ENCODE peak calls at places on chromosomes 16 and 17, in nine cellular contexts. X is lower leg skin, W is GM10248, D is HFFc6, H is body of pancreas, Y is astrocyte of the spinal cord, G is tibial artery, C is osteoblast, J is cardiac muscle cell. B is an unnamed sample.
A peak's percentile ranks its signal among the peaks of the same experiment; 100 is the strongest.

GRCh38 chr16:57834936-57835335 is 32.6 kb upstream of the KIFC3 start:
- DNase-seq in X (no peak), W (no peak), D (no peak), H (no peak), Y (peak; percentile 65), G (no peak), C (no peak), J (peak; percentile 29), B (no peak)

GRCh38 chr17:18315498-18316360 is 636 bp downstream of the SMCR8 start:
- DNase-seq in X (no peak), W (no peak), D (no peak), H (no peak), Y (no peak), G (no peak), C (peak; percentile 38), J (no peak), B (no peak)

GRCh38 chr17:41962768-41963434 is 3.7 kb upstream of the CNP start:
- DNase-seq in X (peak; percentile 93), W (peak; percentile 85), D (peak; percentile 48), H (peak; percentile 84), Y (peak; percentile 59), G (peak; percentile 80), C (peak; percentile 96), J (peak; percentile 72), B (peak; percentile 66)

GRCh38 chr16:66476328-66477027 is 49.4 kb downstream of the BEAN1 start:
- DNase-seq in X (peak; percentile 72), W (peak; percentile 55), D (no peak), H (no peak), Y (no peak), G (no peak), C (peak; percentile 83), J (peak; percentile 23), B (no peak)

GRCh38 chr17:9115446-9116265 is 94.3 kb downstream of the NTN1 start:
- DNase-seq in X (peak; percentile 92), W (no peak), D (peak; percentile 11), H (peak; percentile 17), Y (peak; percentile 65), G (peak; percentile 92), C (peak; percentile 91), J (peak; percentile 59), B (peak; percentile 23)

GRCh38 chr16:49890876-49891275 is 35.0 kb upstream of the ZNF423 start:
- DNase-seq in X (no peak), W (no peak), D (no peak), H (peak; percentile 53), Y (no peak), G (no peak), C (peak; percentile 80), J (peak; percentile 22), B (no peak)

GRCh38 chr16:14307059-14307531 is 236.0 kb downstream of the MRTFB start:
- DNase-seq in X (no peak), W (no peak), D (no peak), H (no peak), Y (no peak), G (no peak), C (peak; percentile 51), J (no peak), B (no peak)

GRCh38 chr17:68288375-68288774 is 2.6 kb downstream of the SLC16A6 start:
- DNase-seq in X (peak; percentile 53), W (peak; percentile 67), D (no peak), H (no peak), Y (no peak), G (no peak), C (peak; percentile 83), J (peak; percentile 47), B (peak; percentile 18)

GRCh38 chr17:83106913-83107655 is 27.7 kb downstream of the METRNL start:
- DNase-seq in X (no peak), W (no peak), D (no peak), H (no peak), Y (no peak), G (no peak), C (no peak), J (peak; percentile 32), B (no peak)

GRCh38 chr16:28925386-28926228 is 569 bp upstream of the RABEP2 start:
- DNase-seq in X (peak; percentile 95), W (peak; percentile 74), D (peak; percentile 70), H (peak; percentile 67), Y (peak; percentile 77), G (peak; percentile 85), C (no peak), J (peak; percentile 83), B (no peak)

GRCh38 chr17:4156750-4157381 is 13.9 kb downstream of the CYB5D2 start:
- DNase-seq in X (no peak), W (no peak), D (no peak), H (no peak), Y (no peak), G (no peak), C (peak; percentile 67), J (no peak), B (no peak)

GRCh38 chr17:4043862-4044261 is 79.6 kb upstream of the ATP2A3 start:
- DNase-seq in X (no peak), W (no peak), D (no peak), H (no peak), Y (no peak), G (no peak), C (no peak), J (no peak), B (no peak)

GRCh38 chr16:89598199-89598598 is 15.2 kb upstream of the DPEP1 start:
- DNase-seq in X (no peak), W (no peak), D (peak; percentile 50), H (no peak), Y (no peak), G (no peak), C (peak; percentile 97), J (peak; percentile 36), B (no peak)

GRCh38 chr17:68298601-68299000 is 7.3 kb downstream of the ARSG start:
- DNase-seq in X (no peak), W (no peak), D (no peak), H (no peak), Y (no peak), G (no peak), C (no peak), J (no peak), B (no peak)

GRCh38 chr17:77018504-77018903 is 122.3 kb upstream of the SEC14L1 start:
- DNase-seq in X (no peak), W (no peak), D (no peak), H (no peak), Y (no peak), G (no peak), C (no peak), J (no peak), B (no peak)

GRCh38 chr17:43042025-43042424 is 17.0 kb downstream of the RND2 start:
- DNase-seq in X (no peak), W (no peak), D (no peak), H (no peak), Y (no peak), G (no peak), C (peak; percentile 38), J (no peak), B (no peak)

GRCh38 chr17:3959295-3959899 is 4.8 kb downstream of the ATP2A3 start:
- DNase-seq in X (no peak), W (no peak), D (peak; percentile 47), H (peak; percentile 42), Y (peak; percentile 64), G (no peak), C (peak; percentile 98), J (peak; percentile 14), B (no peak)

GRCh38 chr17:29625037-29625750 is 2.5 kb upstream of the CORO6 start:
- DNase-seq in X (no peak), W (no peak), D (no peak), H (no peak), Y (peak; percentile 39), G (no peak), C (peak; percentile 89), J (peak; percentile 60), B (no peak)
- TF ChIP-seq CTCF in X (no peak), W (no peak), D (no peak), H (no peak), Y (no peak), G (no peak), C (no peak), J (no peak), B (no peak)

GRCh38 chr16:85551319-85551978 is 61.7 kb upstream of the GSE1 start:
- DNase-seq in X (no peak), W (no peak), D (no peak), H (no peak), Y (no peak), G (no peak), C (peak; percentile 88), J (no peak), B (no peak)

GRCh38 chr16:85549766-85550421 is 63.2 kb upstream of the GSE1 start:
- DNase-seq in X (no peak), W (no peak), D (no peak), H (no peak), Y (no peak), G (no peak), C (peak; percentile 73), J (no peak), B (no peak)

GRCh38 chr16:85548375-85548774 is 64.7 kb upstream of the GSE1 start:
- DNase-seq in X (no peak), W (no peak), D (no peak), H (no peak), Y (no peak), G (no peak), C (no peak), J (no peak), B (no peak)

GRCh38 chr16:85552980-85553435 is 60.1 kb upstream of the GSE1 start:
- DNase-seq in X (no peak), W (no peak), D (no peak), H (no peak), Y (no peak), G (no peak), C (no peak), J (no peak), B (no peak)

GRCh38 chr16:85550422-85551318 is 62.5 kb upstream of the GSE1 start:
- DNase-seq in X (no peak), W (no peak), D (no peak), H (no peak), Y (no peak), G (no peak), C (peak; percentile 86), J (no peak), B (no peak)
- TF ChIP-seq CTCF in X (no peak), W (no peak), D (peak; percentile 20), H (no peak), Y (peak; percentile 29), G (no peak), C (no peak), J (peak; percentile 17), B (no peak)

GRCh38 chr16:10812352-10813122 is 6.1 kb downstream of the TVP23A start:
- DNase-seq in X (no peak), W (peak; percentile 54), D (no peak), H (no peak), Y (no peak), G (no peak), C (no peak), J (no peak), B (no peak)
- TF ChIP-seq CTCF in X (no peak), W (no peak), D (no peak), H (no peak), Y (no peak), G (no peak), C (no peak), J (no peak), B (no peak)

DNA sequence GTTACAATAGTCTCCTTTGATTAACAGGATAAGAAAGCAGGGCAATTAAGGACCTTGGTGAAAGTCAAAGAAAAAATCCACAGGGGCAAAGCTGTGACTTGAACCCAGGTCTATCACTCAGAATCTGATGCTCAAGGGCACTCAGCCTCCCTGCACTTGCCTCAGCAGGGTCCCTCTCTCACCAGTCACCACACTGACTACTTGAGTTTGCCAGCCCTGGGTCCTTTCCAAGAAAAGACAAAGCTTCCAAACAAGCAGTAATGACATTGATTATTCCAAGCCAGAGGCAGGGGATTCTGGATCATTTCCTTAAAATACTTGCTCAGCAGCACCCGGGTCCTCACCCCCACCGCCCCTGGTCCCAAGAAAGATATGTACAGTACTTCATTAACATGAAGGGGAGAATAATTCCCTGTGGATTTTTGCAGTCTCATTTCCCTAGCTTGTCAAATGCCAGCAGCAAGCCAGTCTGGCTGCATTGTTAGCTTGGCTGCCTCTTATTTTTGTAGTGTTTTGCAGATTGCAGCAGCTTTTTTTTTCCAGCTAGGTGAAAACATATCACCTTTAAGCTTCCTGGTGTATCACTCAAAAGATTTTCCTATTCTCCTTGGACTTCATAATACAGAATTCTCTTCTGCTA is 83.2 kb upstream of the GNAO1 start:
- DNase-seq in X (no peak), W (no peak), D (no peak), H (no peak), Y (no peak), G (no peak), C (no peak), J (no peak), B (no peak)
- TF ChIP-seq CTCF in X (no peak), W (no peak), D (no peak), H (no peak), Y (no peak), G (no peak), C (no peak), J (no peak), B (no peak)

B was measured in activated B cell treated with CpG ODN at 0.5 μM for 24 hours.